ENCODE peak calls at places on chromosomes 5 and 9, in four cellular contexts. One of them, this sample, is unnamed.

GRCh38 chr5:154174091-154174490 is 16.4 kb upstream of the GALNT10 start:
- DNase-seq in H1: no peak
- DNase-seq in K562: no peak
- DNase-seq in HepG2: no peak
- DNase-seq in this sample: no peak

GRCh38 chr9:108002296-108003056 is 512.9 kb upstream of the KLF4 start:
- DNase-seq in H1: no peak
- DNase-seq in K562: no peak
- DNase-seq in HepG2: no peak
- DNase-seq in this sample: no peak

GRCh38 chr5:1867815-1868143 is 14.9 kb downstream of the IRX4 start:
- DNase-seq in HepG2: no peak
- DNase-seq in H1: no peak
- DNase-seq in K562: no peak
- DNase-seq in this sample: no peak

GRCh38 chr5:1294839-1295649 is at the start of gene TERT:
- DNase-seq in HepG2: no peak
- DNase-seq in K562: peak; percentile 72
- DNase-seq in H1: no peak
- DNase-seq in this sample: peak; percentile 63

GRCh38 chr9:76394896-76395244 is 644 bp upstream of the RFK start:
- DNase-seq in HepG2: peak; percentile 93
- DNase-seq in K562: peak; percentile 74
- DNase-seq in H1: no peak
- DNase-seq in this sample: peak; percentile 85

GRCh38 chr5:124402144-124402581 is 344.3 kb downstream of the ZNF608 start:
- DNase-seq in K562: no peak
- DNase-seq in HepG2: no peak
- DNase-seq in H1: no peak
- DNase-seq in this sample: no peak

GRCh38 chr5:6328173-6328572 is 50.2 kb downstream of the MED10 start:
- DNase-seq in H1: peak; percentile 27
- DNase-seq in HepG2: peak; percentile 12
- DNase-seq in K562: peak; percentile 44
- DNase-seq in this sample: peak; percentile 25

GRCh38 chr5:90767710-90768109 is 209.1 kb downstream of the ADGRV1 start:
- DNase-seq in K562: no peak
- DNase-seq in H1: no peak
- DNase-seq in HepG2: no peak
- DNase-seq in this sample: no peak

GRCh38 chr5:87653242-87653641 is 240.5 kb upstream of the CCNH start:
- DNase-seq in HepG2: no peak
- DNase-seq in K562: no peak
- DNase-seq in H1: no peak
- DNase-seq in this sample: no peak

GRCh38 chr9:119368681-119369581 is at the start of gene BRINP1:
- DNase-seq in K562: no peak
- DNase-seq in HepG2: no peak
- DNase-seq in H1: peak; percentile 49
- DNase-seq in this sample: peak; percentile 19

GRCh38 chr5:135878156-135878620 is 17.5 kb downstream of the IL9 start:
- DNase-seq in HepG2: no peak
- DNase-seq in K562: no peak
- DNase-seq in H1: no peak
- DNase-seq in this sample: no peak

GRCh38 chr5:33556330-33557328 is 115.9 kb downstream of the TARS1 start:
- DNase-seq in K562: no peak
- DNase-seq in H1: no peak
- DNase-seq in HepG2: peak; percentile 7
- DNase-seq in this sample: no peak

GRCh38 chr9:108194154-108194553 is 661.6 kb downstream of the ACTL7B start:
- DNase-seq in H1: no peak
- DNase-seq in K562: no peak
- DNase-seq in HepG2: no peak
- DNase-seq in this sample: no peak

GRCh38 chr5:172637740-172638139 is 3.3 kb upstream of the NEURL1B start:
- DNase-seq in HepG2: no peak
- DNase-seq in H1: no peak
- DNase-seq in K562: no peak
- DNase-seq in this sample: no peak

GRCh38 chr9:5651246-5651645 is 22.3 kb downstream of the RIC1 start:
- DNase-seq in HepG2: no peak
- DNase-seq in H1: no peak
- DNase-seq in K562: no peak
- DNase-seq in this sample: no peak

DNA sequence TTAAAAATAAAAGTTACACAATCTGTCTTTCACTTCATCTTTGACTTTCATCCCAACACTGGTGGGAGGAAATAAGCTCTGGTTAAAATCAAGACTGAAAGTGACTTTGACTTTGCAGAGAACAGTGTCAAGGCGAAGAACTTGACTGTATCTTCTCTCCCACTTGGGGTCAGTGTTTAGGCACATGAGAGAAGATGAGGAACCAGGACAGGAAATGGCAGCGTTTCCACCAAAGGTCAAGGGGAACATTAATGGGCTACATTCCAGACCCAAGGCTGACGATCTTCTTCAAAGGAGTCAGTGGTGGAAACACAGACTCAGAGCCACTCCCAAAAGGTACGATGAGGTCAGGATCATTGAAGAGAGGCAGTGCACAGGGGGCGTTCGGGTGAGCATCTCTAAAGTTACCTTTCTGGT is 409.5 kb downstream of the ARHGEF28 start:
- DNase-seq in H1: no peak
- DNase-seq in K562: peak; percentile 8
- DNase-seq in HepG2: peak; percentile 49
- DNase-seq in this sample: peak; percentile 16
- TF ChIP-seq RNF2 in H1: no peak
- TF ChIP-seq RNF2 in K562: no peak
- TF ChIP-seq RNF2 in HepG2: no peak
- TF ChIP-seq RNF2 in this sample: no peak

DNA sequence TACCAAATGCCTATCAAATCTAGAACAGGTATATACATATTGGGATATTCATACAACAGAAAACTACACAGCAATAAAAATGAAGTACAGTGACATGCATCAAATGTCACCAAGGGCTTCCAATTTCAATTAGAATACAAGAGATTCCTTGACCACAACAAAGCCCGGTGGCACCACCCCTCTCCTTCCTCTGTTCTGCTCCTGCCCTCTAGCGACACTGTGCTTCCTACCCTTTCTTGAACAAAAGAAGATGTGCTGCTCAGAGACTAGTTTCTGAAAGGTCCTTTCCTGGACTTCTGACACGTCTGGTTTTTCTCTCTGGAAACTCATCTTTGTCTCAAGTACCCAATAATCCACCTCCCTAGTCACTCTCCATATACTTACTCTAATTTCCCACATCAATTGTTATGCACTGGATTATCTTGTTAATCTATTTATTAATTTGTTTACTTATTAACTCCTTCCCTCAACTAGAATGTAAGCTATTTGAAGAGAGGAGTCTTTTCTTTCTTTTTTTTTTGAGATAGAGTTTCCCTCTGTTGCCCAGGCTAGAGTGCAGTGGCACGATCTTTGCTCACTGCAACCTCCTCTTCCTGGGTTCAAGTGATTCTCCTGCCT is 70.4 kb upstream of the CTSV start:
- DNase-seq in K562: peak; percentile 38
- DNase-seq in HepG2: peak; percentile 64
- DNase-seq in H1: peak; percentile 43
- DNase-seq in this sample: peak; percentile 9
- TF ChIP-seq RNF2 in K562: no peak
- TF ChIP-seq RNF2 in HepG2: no peak
- TF ChIP-seq RNF2 in H1: no peak
- TF ChIP-seq RNF2 in this sample: no peak

DNA sequence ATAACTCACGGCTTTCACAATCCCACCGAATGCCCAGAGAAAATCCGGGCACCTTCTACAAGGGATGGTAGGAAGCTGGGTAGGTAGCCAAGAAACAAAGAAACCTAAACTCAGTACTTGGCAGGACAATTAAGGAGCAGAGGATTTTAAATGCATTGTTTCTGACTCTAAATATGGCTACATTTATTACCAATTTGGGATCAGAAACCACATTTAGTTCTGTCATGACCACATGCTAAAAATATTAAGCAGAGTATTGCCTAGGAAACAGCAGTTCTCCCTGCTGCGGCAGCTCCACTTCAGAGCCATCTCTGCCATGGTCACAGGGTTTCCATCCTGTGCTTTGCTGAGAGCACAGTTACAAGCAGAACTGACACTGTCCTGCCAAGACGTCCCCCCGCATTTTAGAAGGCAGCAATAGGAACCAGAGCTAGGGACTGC is 57.5 kb downstream of the SIL1 start:
- DNase-seq in K562: no peak
- DNase-seq in H1: no peak
- DNase-seq in HepG2: no peak
- DNase-seq in this sample: no peak
- TF ChIP-seq RNF2 in K562: no peak
- TF ChIP-seq RNF2 in H1: no peak
- TF ChIP-seq RNF2 in HepG2: no peak
- TF ChIP-seq RNF2 in this sample: no peak

GRCh38 chr5:160960592-160960991 is 108.6 kb upstream of the ATP10B start:
- DNase-seq in HepG2: no peak
- DNase-seq in K562: no peak
- DNase-seq in H1: no peak
- DNase-seq in this sample: no peak

GRCh38 chr5:160957312-160957711 is 105.3 kb upstream of the ATP10B start:
- DNase-seq in K562: no peak
- DNase-seq in HepG2: no peak
- DNase-seq in H1: no peak
- DNase-seq in this sample: no peak

GRCh38 chr5:160959804-160960203 is 107.8 kb upstream of the ATP10B start:
- DNase-seq in H1: no peak
- DNase-seq in K562: no peak
- DNase-seq in HepG2: no peak
- DNase-seq in this sample: no peak

GRCh38 chr5:160961030-160961429 is 109.0 kb upstream of the ATP10B start:
- DNase-seq in HepG2: no peak
- DNase-seq in K562: no peak
- DNase-seq in H1: no peak
- DNase-seq in this sample: no peak

GRCh38 chr5:160961761-160962160 is 109.8 kb upstream of the ATP10B start:
- DNase-seq in H1: no peak
- DNase-seq in K562: no peak
- DNase-seq in HepG2: no peak
- DNase-seq in this sample: no peak
- TF ChIP-seq RNF2 in H1: no peak
- TF ChIP-seq RNF2 in K562: no peak
- TF ChIP-seq RNF2 in HepG2: no peak
- TF ChIP-seq RNF2 in this sample: no peak

GRCh38 chr5:180287404-180287803 is 4.5 kb downstream of the MAPK9 start:
- DNase-seq in HepG2: no peak
- DNase-seq in H1: no peak
- DNase-seq in K562: no peak
- DNase-seq in this sample: no peak

GRCh38 chr5:180284161-180284560 is 7.7 kb downstream of the MAPK9 start:
- DNase-seq in HepG2: no peak
- DNase-seq in H1: no peak
- DNase-seq in K562: no peak
- DNase-seq in this sample: no peak

GRCh38 chr5:180282281-180282680 is 9.6 kb downstream of the MAPK9 start:
- DNase-seq in HepG2: no peak
- DNase-seq in H1: no peak
- DNase-seq in K562: no peak
- DNase-seq in this sample: no peak

GRCh38 chr5:180281706-180282105 is 10.2 kb downstream of the MAPK9 start:
- DNase-seq in HepG2: no peak
- DNase-seq in H1: no peak
- DNase-seq in K562: no peak
- DNase-seq in this sample: no peak

GRCh38 chr5:180283026-180283615 is 8.8 kb downstream of the MAPK9 start:
- DNase-seq in K562: no peak
- DNase-seq in H1: no peak
- DNase-seq in HepG2: no peak
- DNase-seq in this sample: no peak
- TF ChIP-seq RNF2 in K562: no peak
- TF ChIP-seq RNF2 in H1: no peak
- TF ChIP-seq RNF2 in HepG2: no peak
- TF ChIP-seq RNF2 in this sample: no peak

GRCh38 chr5:38341641-38342040 is 83.3 kb downstream of the EGFLAM start:
- DNase-seq in HepG2: no peak
- DNase-seq in H1: no peak
- DNase-seq in K562: no peak
- DNase-seq in this sample: no peak
- TF ChIP-seq RNF2 in HepG2: no peak
- TF ChIP-seq RNF2 in H1: no peak
- TF ChIP-seq RNF2 in K562: no peak
- TF ChIP-seq RNF2 in this sample: no peak

GRCh38 chr5:74389531-74390305 is 250.8 kb downstream of the ENC1 start:
- DNase-seq in K562: no peak
- DNase-seq in H1: no peak
- DNase-seq in HepG2: no peak
- DNase-seq in this sample: no peak

GRCh38 chr5:74391410-74391809 is 249.1 kb downstream of the ENC1 start:
- DNase-seq in K562: peak; percentile 23
- DNase-seq in HepG2: peak; percentile 27
- DNase-seq in H1: no peak
- DNase-seq in this sample: no peak

GRCh38 chr5:74390306-74390637 is 250.3 kb downstream of the ENC1 start:
- DNase-seq in HepG2: no peak
- DNase-seq in H1: no peak
- DNase-seq in K562: no peak
- DNase-seq in this sample: no peak

GRCh38 chr5:74392698-74393431 is 247.7 kb downstream of the ENC1 start:
- DNase-seq in K562: no peak
- DNase-seq in H1: no peak
- DNase-seq in HepG2: no peak
- DNase-seq in this sample: no peak

DNA sequence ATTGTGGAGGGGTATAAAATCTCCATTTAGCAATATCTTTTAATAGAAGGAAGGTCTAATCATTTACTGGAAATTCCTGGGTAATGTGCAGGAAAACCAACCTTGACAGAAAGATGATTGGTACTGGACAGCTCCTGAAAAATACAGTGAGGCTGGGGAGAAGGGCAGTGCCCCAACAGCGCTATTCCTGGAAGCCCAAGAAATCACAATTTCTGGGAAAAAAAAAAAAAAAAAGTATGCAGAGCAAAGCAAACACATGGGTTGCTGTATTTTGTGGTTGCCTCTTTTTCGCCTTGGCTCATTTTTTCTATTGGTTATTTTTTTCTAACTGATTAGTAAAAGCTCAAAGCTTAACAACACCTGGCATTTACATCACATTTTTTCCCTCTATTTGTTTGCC is 249.7 kb downstream of the ENC1 start:
- DNase-seq in HepG2: no peak
- DNase-seq in K562: peak; percentile 21
- DNase-seq in H1: no peak
- DNase-seq in this sample: no peak
- TF ChIP-seq RNF2 in HepG2: no peak
- TF ChIP-seq RNF2 in K562: no peak
- TF ChIP-seq RNF2 in H1: no peak
- TF ChIP-seq RNF2 in this sample: no peak

DNA sequence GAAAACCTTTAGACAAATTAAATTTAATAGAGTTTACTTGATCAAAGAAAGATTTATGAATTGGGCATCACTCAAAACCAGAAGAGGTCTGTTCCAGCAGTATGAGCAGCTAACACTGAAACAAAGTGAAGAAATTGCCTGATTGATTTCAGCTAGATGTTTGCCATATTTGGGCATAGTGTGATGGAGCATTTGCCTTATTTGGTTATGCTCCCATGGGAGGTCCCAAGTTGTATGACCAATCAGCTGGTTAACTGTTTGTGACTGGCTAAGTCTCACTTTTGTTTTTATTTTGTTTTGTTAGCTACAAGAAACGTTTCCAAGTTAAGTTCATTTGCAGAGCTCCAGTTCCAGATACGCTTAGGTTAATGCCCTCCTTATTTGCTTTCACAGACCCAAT is 53.3 kb upstream of the LMNB1 start:
- DNase-seq in K562: no peak
- DNase-seq in HepG2: no peak
- DNase-seq in H1: no peak
- DNase-seq in this sample: no peak
- TF ChIP-seq RNF2 in K562: no peak
- TF ChIP-seq RNF2 in HepG2: no peak
- TF ChIP-seq RNF2 in H1: no peak
- TF ChIP-seq RNF2 in this sample: no peak

This sample was measured in A549.